ENCODE peak calls at places on chromosomes 16 and 17, in seven cellular contexts. E, Q, I, J, X, G and Y are unnamed samples.

GRCh38 chr17:38510424-38511125 is 82.3 kb downstream of the ARHGAP23 start:
- DNase-seq in E (no peak), Q (no peak), I (no peak), J (peak), X (no peak), G (no peak), Y (peak)

GRCh38 chr16:27195941-27196595 is 7.3 kb upstream of the KDM8 start:
- DNase-seq in E (no peak), Q (no peak), I (no peak), J (no peak), X (no peak), G (peak), Y (no peak)

GRCh38 chr17:64061157-64061898 is 40.9 kb upstream of the ICAM2 start:
- DNase-seq in E (no peak), Q (no peak), I (no peak), J (no peak), X (no peak), G (no peak), Y (no peak)

GRCh38 chr17:77371888-77372443 is 231.2 kb downstream of the SEC14L1 start:
- DNase-seq in E (no peak), Q (no peak), I (no peak), J (no peak), X (no peak), G (no peak), Y (peak)

GRCh38 chr17:40827746-40828453 is 5.5 kb upstream of the KRT10 start:
- DNase-seq in E (no peak), Q (no peak), I (no peak), J (peak), X (no peak), G (no peak), Y (no peak)

GRCh38 chr17:27354491-27355081 is 60.7 kb downstream of the WSB1 start:
- DNase-seq in E (no peak), Q (no peak), I (no peak), J (no peak), X (no peak), G (no peak), Y (no peak)

GRCh38 chr16:27385398-27385797 is 16.6 kb upstream of the IL21R start:
- DNase-seq in E (no peak), Q (no peak), I (no peak), J (no peak), X (no peak), G (no peak), Y (no peak)

GRCh38 chr16:87324411-87325275 is 7.5 kb upstream of the C16orf95 start:
- DNase-seq in E (no peak), Q (peak), I (peak), J (peak), X (peak), G (peak), Y (peak)

GRCh38 chr17:75610103-75610984 is 22.7 kb downstream of the MYO15B start:
- DNase-seq in E (no peak), Q (peak), I (no peak), J (no peak), X (no peak), G (no peak), Y (peak)

GRCh38 chr16:84239186-84239790 is 524 bp downstream of the KCNG4 start:
- DNase-seq in E (no peak), Q (no peak), I (peak), J (no peak), X (no peak), G (no peak), Y (no peak)

GRCh38 chr16:50152807-50153647 is at the start of gene TENT4B:
- DNase-seq in E (peak), Q (peak), I (peak), J (peak), X (peak), G (peak), Y (peak)

GRCh38 chr16:31428277-31428597 is at the start of gene COX6A2:
- DNase-seq in E (no peak), Q (no peak), I (no peak), J (no peak), X (no peak), G (no peak), Y (no peak)

GRCh38 chr17:9158545-9159452 is 137.5 kb downstream of the NTN1 start:
- DNase-seq in E (no peak), Q (no peak), I (no peak), J (no peak), X (no peak), G (no peak), Y (no peak)

GRCh38 chr17:55644346-55644745 is 78.3 kb downstream of the TMEM100 start:
- DNase-seq in E (no peak), Q (no peak), I (no peak), J (no peak), X (no peak), G (no peak), Y (no peak)

GRCh38 chr17:31310260-31310659 is 3.6 kb downstream of the EVI2B start:
- DNase-seq in E (no peak), Q (no peak), I (peak), J (no peak), X (no peak), G (peak), Y (no peak)